ENCODE peak calls at places on chromosomes 16 and 17, in five cellular contexts. U, B, Q, G and A are unnamed samples.

GRCh38 chr17:46002311-46002972 is 3.4 kb downstream of the STH start:
- DNase-seq in Q (no peak), G (no peak), B (peak; percentile 77), U (peak; percentile 78), A (no peak)

GRCh38 chr16:50267151-50267631 is 840 bp downstream of the ADCY7 start:
- DNase-seq in U (no peak), G (no peak), Q (no peak), B (no peak), A (no peak)

GRCh38 chr17:57293077-57293476 is 36.8 kb downstream of the MSI2 start:
- DNase-seq in B (no peak), G (no peak), U (no peak), Q (no peak), A (no peak)

GRCh38 chr16:8611886-8612595 is 9.5 kb upstream of the METTL22 start:
- DNase-seq in G (no peak), Q (no peak), U (no peak), B (no peak), A (no peak)

GRCh38 chr17:82674656-82675475 is 23.6 kb downstream of the RAB40B start:
- DNase-seq in U (no peak), G (no peak), B (no peak), Q (no peak), A (no peak)

GRCh38 chr17:75270218-75270965 is 639 bp downstream of the MIF4GD start:
- DNase-seq in U (peak; percentile 33), B (peak; percentile 37), Q (no peak), G (no peak), A (no peak)

GRCh38 chr17:59418732-59419166 is 87.3 kb downstream of the YPEL2 start:
- DNase-seq in U (no peak), B (no peak), Q (no peak), G (no peak), A (no peak)

GRCh38 chr16:17768257-17768656 is 297.5 kb upstream of the XYLT1 start:
- DNase-seq in Q (no peak), G (peak; percentile 41), U (no peak), B (no peak), A (no peak)

GRCh38 chr17:40330850-40331470 is 22.0 kb downstream of the RARA start:
- DNase-seq in U (no peak), Q (no peak), G (no peak), B (no peak), A (no peak)

GRCh38 chr16:2428051-2428786 is 1.0 kb upstream of the CCNF start:
- DNase-seq in Q (no peak), U (no peak), G (no peak), B (no peak), A (no peak)

GRCh38 chr16:85310868-85311585 is 198.8 kb upstream of the CIBAR2 start:
- DNase-seq in U (peak; percentile 36), Q (no peak), B (peak; percentile 22), G (no peak), A (no peak)

GRCh38 chr17:61189968-61190367 is 209.7 kb upstream of the TBX2 start:
- DNase-seq in U (no peak), G (no peak), Q (no peak), B (no peak), A (no peak)

GRCh38 chr16:678858-679807 is 1.1 kb upstream of the STUB1 start:
- DNase-seq in Q (no peak), U (peak; percentile 44), G (no peak), B (peak; percentile 47), A (no peak)